ENCODE peak calls at places on chromosomes 16 and 17, in four cellular contexts. R is heart left ventricle, I is MM.1S, J is astrocyte. Y is an unnamed sample. For H3K4me1, the result is how much of the 10 kb centered on the place peaks cover.

GRCh38 chr16:31869511-31870201 is 4.0 kb upstream of the ZNF267 start:
- DNase-seq in R (peak), I (peak), J (peak), Y (no peak)

GRCh38 chr16:1981398-1981836 is at the start of gene NOXO1:
- DNase-seq in R (no peak), I (no peak), J (no peak), Y (no peak)

GRCh38 chr16:57867000-57867561 is 64.8 kb upstream of the KIFC3 start:
- DNase-seq in R (no peak), I (no peak), J (peak), Y (no peak)

GRCh38 chr17:32007463-32008298 is 498 bp downstream of the LRRC37B start:
- DNase-seq in R (peak), I (peak), J (peak), Y (no peak)

GRCh38 chr16:22373662-22374310 is 633 bp downstream of the CDR2 start:
- DNase-seq in R (peak), I (peak), J (no peak), Y (peak)

GRCh38 chr17:76935331-76935730 is 67.1 kb downstream of the MGAT5B start:
- DNase-seq in R (no peak), I (no peak), J (peak), Y (no peak)

GRCh38 chr17:66813314-66813713 is 21.6 kb upstream of the CACNG5 start:
- DNase-seq in R (no peak), I (no peak), J (no peak), Y (no peak)

GRCh38 chr16:86375370-86375769 is 135.0 kb upstream of the FOXF1 start:
- DNase-seq in R (no peak), I (no peak), J (peak), Y (no peak)

GRCh38 chr16:53872248-53873221 is 168.6 kb downstream of the FTO start:
- DNase-seq in R (no peak), I (no peak), J (peak), Y (no peak)

GRCh38 chr17:8622191-8622590 is 8.3 kb downstream of the MYH10 start:
- DNase-seq in R (no peak), I (no peak), J (no peak), Y (no peak)

GRCh38 chr17:32927724-32928526 is at the start of gene TMEM98:
- DNase-seq in R (peak), I (peak), J (no peak), Y (peak)

GRCh38 chr17:74964246-74964761 is 8.3 kb downstream of the HID1 start:
- DNase-seq in R (no peak), I (no peak), J (no peak), Y (no peak)

GRCh38 chr16:61887903-61888302 is 148.3 kb downstream of the CDH8 start:
- DNase-seq in R (no peak), I (peak), J (peak), Y (peak)

GRCh38 chr17:56317351-56318208 is 164.3 kb downstream of the ANKFN1 start:
- DNase-seq in R (no peak), I (no peak), J (no peak), Y (no peak)

GRCh38 chr17:37292429-37293139 is 83.2 kb upstream of the C17orf78 start:
- DNase-seq in R (no peak), I (no peak), J (no peak), Y (no peak)

GRCh38 chr17:57459286-57459915 is 203.1 kb downstream of the MSI2 start:
- DNase-seq in R (no peak), I (no peak), J (peak), Y (no peak)

GRCh38 chr17:79977711-79978544 is 57.7 kb downstream of the TBC1D16 start:
- DNase-seq in R (no peak), I (no peak), J (no peak), Y (no peak)

GRCh38 chr16:69494993-69495392 is 70.6 kb downstream of the CYB5B start:
- DNase-seq in R (no peak), I (no peak), J (no peak), Y (no peak)

GRCh38 chr17:64216030-64216384 is 47.1 kb downstream of the TEX2 start:
- DNase-seq in R (no peak), I (no peak), J (peak), Y (no peak)

GRCh38 chr16:88784074-88784855 is 755 bp downstream of the PIEZO1 start:
- DNase-seq in R (peak), I (peak), J (peak), Y (peak)

GRCh38 chr16:88292007-88292940 is 90.5 kb upstream of the ZNF469 start:
- DNase-seq in R (no peak), I (no peak), J (no peak), Y (peak)

GRCh38 chr17:63369233-63369632 is 76.9 kb downstream of the CYB561 start:
- DNase-seq in R (no peak), I (no peak), J (peak), Y (no peak)

GRCh38 chr17:80426671-80427326 is 11.8 kb downstream of the ENDOV start:
- DNase-seq in R (peak), I (peak), J (peak), Y (peak)

GRCh38 chr16:87705780-87706277 is 60.0 kb downstream of the KLHDC4 start:
- DNase-seq in R (no peak), I (no peak), J (no peak), Y (no peak)

DNA sequence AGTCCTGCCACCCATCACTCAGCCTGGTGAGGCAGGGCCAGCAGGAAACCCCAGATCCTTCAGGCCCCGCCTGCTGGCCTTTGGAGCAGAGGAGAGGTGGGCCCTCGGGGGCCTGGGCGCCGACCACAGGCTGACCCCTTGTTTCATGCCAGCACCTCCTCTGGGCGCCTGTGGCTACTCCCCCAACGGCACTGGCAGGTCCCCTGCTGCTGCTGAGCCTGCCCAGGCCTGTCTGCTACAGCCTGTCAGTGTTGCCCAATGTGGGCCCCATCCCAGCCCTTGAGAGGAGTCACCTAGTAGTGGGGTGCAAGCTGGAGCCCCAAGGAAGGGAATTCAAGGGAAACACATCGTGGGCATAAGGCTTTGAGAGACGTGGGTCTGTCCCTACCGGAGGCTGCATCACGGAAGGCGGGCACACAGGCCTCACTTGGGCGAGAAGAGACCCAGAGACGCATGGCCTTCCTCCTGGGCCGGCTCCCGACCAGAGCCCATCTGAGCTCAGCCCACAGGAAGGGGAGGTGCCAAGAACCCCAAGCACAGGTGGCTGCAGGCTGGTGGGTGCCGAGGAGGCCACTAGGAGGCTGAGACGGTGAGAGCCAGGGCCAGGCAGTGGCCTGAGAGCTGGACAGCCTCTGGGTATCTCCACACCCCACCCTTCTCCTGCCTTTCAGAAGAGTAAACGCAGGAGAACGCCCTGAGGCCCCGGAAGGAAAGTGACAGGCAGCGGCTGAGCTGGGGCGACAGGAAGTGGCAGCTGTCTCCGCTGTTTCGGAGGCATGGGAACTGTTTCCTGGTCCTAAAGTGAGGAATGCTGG is 8.1 kb upstream of the FASN start:
- DNase-seq in R (no peak), I (peak), J (no peak), Y (no peak)
- TF ChIP-seq CTCF in R (no peak), I (peak), J (peak), Y (peak)

DNA sequence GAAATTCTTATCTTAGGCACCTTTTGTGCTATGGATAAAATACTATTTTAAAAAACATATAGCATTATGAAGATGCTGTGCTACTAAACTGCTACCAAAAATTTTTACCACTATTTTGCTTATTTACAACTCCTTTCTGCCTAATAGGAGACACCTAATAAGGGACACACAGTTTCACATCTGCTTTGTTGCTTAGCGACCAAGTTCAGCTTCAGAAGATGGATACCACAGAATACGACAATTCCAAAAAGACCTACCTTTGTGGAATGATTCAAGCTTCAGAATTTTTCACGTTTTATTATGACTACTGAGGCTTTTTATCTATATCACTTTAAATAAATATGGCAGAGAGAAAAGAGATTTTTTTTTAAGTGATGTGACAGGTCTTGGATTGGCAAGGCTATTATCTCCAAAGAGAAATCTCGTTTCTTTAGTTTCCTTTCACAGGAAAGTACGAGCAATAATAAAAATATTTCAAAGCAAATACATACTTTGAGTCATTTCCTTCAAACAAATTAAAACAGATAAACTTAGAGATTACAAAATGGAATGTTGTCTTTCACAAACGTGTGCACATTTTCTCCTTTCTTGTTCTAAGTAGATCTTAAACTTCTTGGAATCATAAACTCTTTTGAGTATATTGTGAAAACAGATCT is 35.4 kb downstream of the SPAG9 start:
- DNase-seq in R (no peak), I (no peak), J (peak), Y (no peak)
- H3K4me3 ChIP-seq in R (no peak), I (no peak), J (peak), Y (no peak)

GRCh38 chr17:17988427-17988945 is 15.8 kb downstream of the DRC3 start:
- DNase-seq in R (no peak), I (no peak), J (no peak), Y (no peak)
- H3K4me1 ChIP-seq in R (under half), I (under half), J (under half), Y (under half)

GRCh38 chr17:38577645-38578173 is 28.0 kb downstream of the SRCIN1 start:
- DNase-seq in R (no peak), I (no peak), J (no peak), Y (no peak)

GRCh38 chr17:38582069-38582468 is 23.7 kb downstream of the SRCIN1 start:
- DNase-seq in R (no peak), I (no peak), J (no peak), Y (no peak)

GRCh38 chr17:38578229-38578628 is 27.5 kb downstream of the SRCIN1 start:
- DNase-seq in R (no peak), I (no peak), J (no peak), Y (no peak)

GRCh38 chr17:38578641-38579480 is 26.9 kb downstream of the SRCIN1 start:
- DNase-seq in R (no peak), I (no peak), J (no peak), Y (no peak)

GRCh38 chr17:38579934-38580333 is 25.8 kb downstream of the SRCIN1 start:
- DNase-seq in R (no peak), I (peak), J (no peak), Y (no peak)
- TF ChIP-seq CTCF in R (no peak), I (peak), J (no peak), Y (peak)

DNA sequence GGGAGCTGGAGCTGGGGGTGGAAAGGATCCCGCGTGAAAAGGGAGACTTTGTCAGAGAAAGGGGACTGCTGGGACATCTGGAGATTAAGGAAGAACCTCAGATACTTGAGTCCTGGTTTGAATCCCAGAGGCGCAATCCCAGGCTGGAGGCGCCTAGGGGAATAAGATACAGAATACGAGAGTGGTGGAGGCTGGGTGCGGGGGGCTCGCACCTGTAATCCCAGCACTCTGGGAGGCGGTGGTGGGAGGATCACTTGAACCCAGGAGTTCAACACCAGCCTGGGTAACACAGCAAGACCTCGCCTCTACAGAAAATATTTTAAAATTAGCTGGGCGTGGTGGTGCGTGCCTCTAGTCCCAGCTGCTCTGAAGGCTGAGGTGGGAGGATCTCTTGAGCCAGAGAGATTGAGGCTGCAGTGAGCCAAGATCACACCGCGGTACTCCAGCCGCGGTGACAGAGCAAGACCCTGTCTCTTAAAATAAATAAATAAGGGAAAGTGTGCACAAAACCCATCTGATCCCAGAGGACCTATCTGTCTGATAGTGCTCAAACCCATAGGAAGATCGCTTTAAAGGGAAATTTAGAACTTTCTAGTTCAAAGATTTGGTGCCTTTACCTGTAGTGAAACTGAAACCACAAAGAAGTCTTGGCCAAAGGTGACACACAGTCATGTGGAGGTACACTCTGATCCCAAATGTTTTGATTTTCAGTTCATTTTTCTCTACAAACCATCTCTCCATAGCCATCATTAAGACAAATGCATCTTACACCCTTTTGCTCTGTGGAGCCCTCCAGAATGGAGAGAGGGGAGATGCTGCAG is 625 bp upstream of the SCRN2 start:
- DNase-seq in R (no peak), I (peak), J (no peak), Y (no peak)
- H3K4me3 ChIP-seq in R (no peak), I (peak), J (peak), Y (peak)

GRCh38 chr17:59154721-59155438 is at the start of gene SKA2:
- DNase-seq in R (peak), I (no peak), J (no peak), Y (peak)
- H3K4me1 ChIP-seq in R (under half), I (under half), J (under half), Y (under half)

GRCh38 chr17:27293359-27293897 is 486 bp upstream of the WSB1 start:
- DNase-seq in R (peak), I (no peak), J (no peak), Y (no peak)
- TF ChIP-seq CTCF in R (no peak), I (no peak), J (no peak), Y (no peak)

GRCh38 chr17:39164675-39165143 is 1.3 kb downstream of the ARL5C start:
- DNase-seq in R (peak), I (peak), J (peak), Y (peak)

GRCh38 chr17:39165844-39166349 is at the start of gene ARL5C:
- DNase-seq in R (no peak), I (no peak), J (no peak), Y (no peak)

GRCh38 chr17:39158623-39159022 is 7.2 kb upstream of the PLXDC1 start:
- DNase-seq in R (no peak), I (no peak), J (no peak), Y (no peak)

GRCh38 chr17:39165178-39165843 is 650 bp downstream of the ARL5C start:
- DNase-seq in R (no peak), I (no peak), J (no peak), Y (no peak)

GRCh38 chr17:39161967-39162366 is 4.0 kb downstream of the ARL5C start:
- DNase-seq in R (no peak), I (no peak), J (no peak), Y (no peak)
- H3K4me3 ChIP-seq in R (no peak), I (no peak), J (no peak), Y (no peak)

GRCh38 chr16:79542196-79542859 is 58.2 kb downstream of the MAF start:
- DNase-seq in R (peak), I (no peak), J (no peak), Y (peak)
- H3K4me1 ChIP-seq in R (under half), I (under half), J (under half), Y (under half)

GRCh38 chr16:64700628-64701027 is 421.2 kb downstream of the CDH11 start:
- DNase-seq in R (no peak), I (no peak), J (no peak), Y (no peak)
- TF ChIP-seq CTCF in R (no peak), I (no peak), J (no peak), Y (no peak)

Y was measured in left ventricle myocardium inferior.